ENCODE peak calls at places on chromosomes 12 and 14, in four cellular contexts. Y is mesenchymal stem cell, Z is neuronal stem cell, O is H1. F is an unnamed sample.

GRCh38 chr12:69240625-69240984 is 1.2 kb downstream of the CPSF6 start:
- DNase-seq in Y (peak), Z (no peak), O (no peak), F (no peak)

GRCh38 chr12:123055281-123055766 is 74.8 kb downstream of the ARL6IP4 start:
- DNase-seq in Y (no peak), O (no peak), Z (no peak), F (no peak)

GRCh38 chr12:7108928-7109920 is at the start of gene C1RL:
- DNase-seq in Z (peak), O (peak), Y (peak), F (peak)

GRCh38 chr14:92846162-92846897 is 52.2 kb downstream of the GOLGA5 start:
- DNase-seq in Z (no peak), Y (peak), O (no peak), F (no peak)

GRCh38 chr14:96502621-96503251 is 554 bp downstream of the PAPOLA start:
- DNase-seq in Y (peak), O (no peak), Z (peak), F (peak)

GRCh38 chr14:25150401-25150800 is 100.5 kb upstream of the STXBP6 start:
- DNase-seq in O (no peak), Z (no peak), Y (no peak), F (no peak)

GRCh38 chr14:65263161-65263788 is 149.3 kb upstream of the FUT8 start:
- DNase-seq in O (no peak), Z (no peak), Y (no peak), F (no peak)

GRCh38 chr14:31208546-31209424 is 1.2 kb upstream of the HECTD1 start:
- DNase-seq in Y (no peak), Z (no peak), O (no peak), F (no peak)

GRCh38 chr14:21219561-21220111 is 49.6 kb downstream of the HNRNPC start:
- DNase-seq in O (no peak), Z (no peak), Y (peak), F (no peak)

GRCh38 chr14:47720281-47720680 is 44.9 kb upstream of the MDGA2 start:
- DNase-seq in Z (no peak), O (no peak), Y (no peak), F (no peak)

GRCh38 chr14:56300495-56300894 is 182.3 kb downstream of the PELI2 start:
- DNase-seq in Y (peak), O (no peak), Z (no peak), F (no peak)

GRCh38 chr14:90773705-90774104 is 42.5 kb downstream of the TTC7B start:
- DNase-seq in O (no peak), Z (no peak), Y (no peak), F (no peak)

GRCh38 chr12:70305794-70306193 is 60.3 kb upstream of the KCNMB4 start:
- DNase-seq in Z (no peak), O (no peak), Y (no peak), F (no peak)

GRCh38 chr14:72270341-72270740 is 338.1 kb downstream of the RGS6 start:
- DNase-seq in O (no peak), Y (no peak), Z (no peak), F (no peak)

GRCh38 chr12:48350249-48351021 is at the start of gene ZNF641:
- DNase-seq in Z (peak), O (no peak), Y (peak), F (peak)

GRCh38 chr12:69000540-69001243 is 67.7 kb upstream of the CPM start:
- DNase-seq in O (no peak), Z (no peak), Y (no peak), F (no peak)

GRCh38 chr12:47795814-47796411 is 22.9 kb downstream of the SLC48A1 start:
- DNase-seq in O (no peak), Z (no peak), Y (no peak), F (no peak)

GRCh38 chr12:62008703-62009102 is 251.5 kb upstream of the USP15 start:
- DNase-seq in O (no peak), Z (no peak), Y (no peak), F (no peak)

GRCh38 chr12:114425031-114425626 is 19.2 kb upstream of the TBX5 start:
- DNase-seq in O (no peak), Y (no peak), Z (no peak), F (no peak)

GRCh38 chr14:61837336-61838229 is 75.4 kb downstream of the SNAPC1 start:
- DNase-seq in Z (peak), O (peak), Y (peak), F (peak)

GRCh38 chr12:108884116-108885012 is 4.5 kb downstream of the DAO start:
- DNase-seq in Y (no peak), Z (no peak), O (peak), F (peak)

GRCh38 chr14:39034481-39035296 is 68.3 kb downstream of the SEC23A start:
- DNase-seq in Z (no peak), Y (peak), O (no peak), F (no peak)

GRCh38 chr12:66331814-66332213 is 29.5 kb downstream of the HELB start:
- DNase-seq in Y (no peak), O (no peak), Z (no peak), F (no peak)

GRCh38 chr14:80504781-80505180 is 293.5 kb upstream of the DIO2 start:
- DNase-seq in Y (no peak), O (no peak), Z (no peak), F (no peak)
- H2BK12ac ChIP-seq in Y (no peak), O (no peak), Z (no peak), F (no peak)

GRCh38 chr12:1595026-1595561 is 713 bp upstream of the FBXL14 start:
- DNase-seq in Z (no peak), O (no peak), Y (peak), F (no peak)
- H3K14ac ChIP-seq in Z (no peak), O (no peak), Y (no peak), F (no peak)

GRCh38 chr14:51394804-51395203 is 154.8 kb downstream of the TMX1 start:
- DNase-seq in O (no peak), Y (no peak), Z (no peak), F (no peak)
- H2BK15ac ChIP-seq in O (no peak), Y (no peak), Z (no peak), F (no peak)

DNA sequence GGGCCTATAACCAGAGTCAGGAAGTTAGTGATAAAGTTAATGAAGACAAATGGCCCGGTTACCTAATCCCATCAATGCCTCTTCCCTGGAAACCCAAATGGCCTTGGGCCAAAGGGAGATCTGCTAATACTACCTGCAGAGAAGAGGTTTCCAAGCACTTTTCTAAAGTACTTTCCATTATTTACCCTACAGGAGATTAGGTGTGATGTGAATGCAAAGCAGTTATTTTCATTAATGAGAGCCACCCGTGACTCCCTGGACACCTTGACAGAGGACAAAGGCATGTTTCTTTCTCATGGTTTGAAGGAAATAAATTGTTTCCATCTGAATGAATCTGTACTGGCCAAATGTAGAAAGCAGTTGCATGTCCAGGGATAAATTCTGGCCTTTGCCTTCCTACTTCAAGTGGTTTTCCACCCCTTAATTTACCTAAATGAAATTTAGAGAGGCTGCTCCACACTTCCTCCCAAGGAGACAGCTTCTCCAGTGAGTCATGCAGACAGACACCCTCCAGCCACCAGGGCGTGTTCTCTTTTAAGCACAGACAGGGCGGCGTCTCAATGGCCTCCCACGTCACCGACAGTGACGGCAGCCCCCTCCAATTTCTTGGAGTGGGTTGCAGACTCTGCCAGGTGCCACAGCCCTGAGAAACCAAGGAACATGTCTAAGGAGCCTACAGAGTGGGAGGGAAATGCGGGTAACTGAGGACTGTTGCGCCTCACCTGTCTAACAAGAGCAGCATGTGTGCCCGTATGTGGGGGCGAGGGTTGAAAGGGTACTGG is 43.9 kb upstream of the GNPNAT1 start:
- DNase-seq in Z (no peak), O (no peak), Y (peak), F (peak)
- H2BK12ac ChIP-seq in Z (no peak), O (peak), Y (peak), F (no peak)

DNA sequence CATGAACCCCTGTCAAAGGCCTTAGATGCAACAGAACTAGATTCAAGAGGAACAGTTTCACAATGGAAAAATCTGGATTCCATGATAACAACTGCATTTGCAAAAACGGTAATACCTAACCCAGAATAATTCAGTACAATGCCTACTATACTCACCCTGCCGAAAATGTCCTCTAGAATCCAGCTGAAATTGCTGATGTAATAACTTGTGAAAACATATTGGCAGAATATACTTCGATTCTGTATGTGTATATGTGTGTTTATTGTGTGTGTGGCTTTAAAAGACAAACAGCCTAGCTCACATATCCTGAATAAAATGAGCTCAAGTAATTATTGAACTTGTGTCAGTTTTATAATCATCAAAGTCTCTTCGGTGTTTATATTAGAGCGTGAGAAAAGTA is 46.0 kb downstream of the PHLDA1 start:
- DNase-seq in Y (no peak), Z (no peak), O (no peak), F (no peak)
- H3K14ac ChIP-seq in Y (no peak), Z (no peak), O (no peak), F (no peak)

GRCh38 chr12:13227191-13227590 is 30.7 kb downstream of the EMP1 start:
- DNase-seq in Y (no peak), O (no peak), Z (no peak), F (no peak)
- H2BK15ac ChIP-seq in Y (no peak), O (no peak), Z (no peak), F (no peak)

DNA sequence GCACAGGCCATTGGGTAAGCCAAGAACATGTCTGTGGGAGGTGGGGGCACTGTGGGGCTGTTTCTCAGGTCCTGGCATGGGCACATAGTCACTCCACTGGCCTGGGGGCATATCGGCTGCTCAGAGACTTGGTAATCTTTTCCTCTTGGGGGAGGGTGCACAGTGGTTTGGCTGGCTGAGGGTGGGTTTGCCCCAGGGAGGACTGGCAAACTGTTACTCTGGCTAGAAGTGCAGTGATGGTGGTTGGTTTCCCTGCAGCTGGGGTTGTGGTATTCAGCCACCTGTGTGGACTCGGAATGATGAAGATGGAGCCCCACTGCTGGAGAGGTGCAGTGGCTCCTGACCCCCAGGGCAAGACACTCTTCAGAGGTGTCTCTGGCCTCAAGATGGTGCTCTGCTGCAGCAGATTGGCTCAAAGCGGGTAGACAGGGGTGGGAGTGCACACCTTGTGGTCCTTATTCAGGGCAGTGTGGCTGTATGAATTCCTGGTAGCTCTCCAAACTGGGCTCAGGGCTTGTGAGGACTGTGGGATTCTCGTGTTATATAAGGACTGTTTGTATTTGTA is 74.1 kb upstream of the DDHD1 start:
- DNase-seq in Z (no peak), O (no peak), Y (no peak), F (no peak)
- H2BK12ac ChIP-seq in Z (no peak), O (no peak), Y (no peak), F (no peak)

GRCh38 chr14:88856786-88857366 is 32.4 kb downstream of the TTC8 start:
- DNase-seq in Z (no peak), Y (peak), O (no peak), F (no peak)
- H3K14ac ChIP-seq in Z (no peak), Y (no peak), O (no peak), F (no peak)

GRCh38 chr14:51540364-51540763 is 111.3 kb upstream of the FRMD6 start:
- DNase-seq in O (no peak), Z (no peak), Y (peak), F (no peak)
- H2BK15ac ChIP-seq in O (no peak), Z (no peak), Y (no peak), F (no peak)